ENCODE peak calls at places on chromosomes 11 and 22, in seven cellular contexts. B, W, N, X, T, Q and O are unnamed samples.
A peak's percentile ranks its signal among the peaks of the same experiment; 100 is the strongest.

GRCh38 chr11:21625982-21626381 is 566.9 kb upstream of the ANO5 start:
- DNase-seq in B (no peak), W (no peak), N (peak; percentile 28), X (no peak), T (peak; percentile 46), Q (no peak), O (no peak)

GRCh38 chr11:47766363-47767227 is 546 bp downstream of the FNBP4 start:
- DNase-seq in B (peak; percentile 91), W (peak; percentile 84), N (peak; percentile 72), X (peak; percentile 61), T (peak; percentile 62), Q (peak; percentile 92), O (peak; percentile 79)

GRCh38 chr22:42116848-42117424 is 13.7 kb downstream of the CYP2D6 start:
- DNase-seq in B (no peak), W (no peak), N (no peak), X (no peak), T (peak; percentile 60), Q (no peak), O (peak; percentile 25)

GRCh38 chr11:67376421-67376820 is 3.0 kb upstream of the CLCF1 start:
- DNase-seq in B (no peak), W (no peak), N (no peak), X (no peak), T (no peak), Q (no peak), O (no peak)

GRCh38 chr11:12245549-12245986 is 131.8 kb upstream of the PARVA start:
- DNase-seq in B (no peak), W (no peak), N (no peak), X (no peak), T (no peak), Q (no peak), O (no peak)

GRCh38 chr22:46013460-46014416 is 36.8 kb upstream of the WNT7B start:
- DNase-seq in B (peak; percentile 99), W (peak; percentile 82), N (peak; percentile 91), X (peak; percentile 92), T (peak; percentile 94), Q (peak; percentile 97), O (peak; percentile 97)

GRCh38 chr11:13595166-13595565 is 73.3 kb upstream of the FAR1 start:
- DNase-seq in B (no peak), W (no peak), N (no peak), X (no peak), T (no peak), Q (no peak), O (no peak)

GRCh38 chr11:72040497-72041363 is 39.6 kb downstream of the NUMA1 start:
- DNase-seq in B (peak; percentile 98), W (peak; percentile 87), N (peak; percentile 97), X (peak; percentile 97), T (peak; percentile 94), Q (peak; percentile 98), O (peak; percentile 92)

GRCh38 chr11:32723332-32723731 is 71.1 kb downstream of the CCDC73 start:
- DNase-seq in B (no peak), W (no peak), N (no peak), X (no peak), T (no peak), Q (no peak), O (no peak)

GRCh38 chr11:20253796-20254195 is 93.5 kb upstream of the DBX1 start:
- DNase-seq in B (no peak), W (no peak), N (no peak), X (no peak), T (no peak), Q (no peak), O (no peak)

GRCh38 chr11:8593935-8594909 is at the start of gene STK33:
- DNase-seq in B (peak; percentile 75), W (no peak), N (no peak), X (peak; percentile 59), T (peak; percentile 61), Q (no peak), O (peak; percentile 66)

GRCh38 chr11:75325713-75326438 is 25.6 kb downstream of the ARRB1 start:
- DNase-seq in B (peak; percentile 91), W (peak; percentile 34), N (peak; percentile 75), X (peak; percentile 70), T (no peak), Q (no peak), O (no peak)

GRCh38 chr11:70002433-70002832 is 75.7 kb upstream of the ANO1 start:
- DNase-seq in B (no peak), W (peak; percentile 32), N (no peak), X (no peak), T (no peak), Q (no peak), O (no peak)

GRCh38 chr11:67458266-67458665 is 3.1 kb downstream of the CABP4 start:
- DNase-seq in B (no peak), W (no peak), N (no peak), X (no peak), T (no peak), Q (no peak), O (no peak)

GRCh38 chr11:67463680-67464410 is 5.2 kb downstream of the TMEM134 start:
- DNase-seq in B (peak; percentile 94), W (no peak), N (peak; percentile 77), X (peak; percentile 45), T (peak; percentile 59), Q (no peak), O (peak; percentile 91)

GRCh38 chr11:67493548-67494370 is 10.9 kb downstream of the AIP start:
- DNase-seq in B (no peak), W (no peak), N (no peak), X (no peak), T (no peak), Q (no peak), O (no peak)

GRCh38 chr22:30922151-30922611 is 46.4 kb downstream of the MORC2 start:
- DNase-seq in B (peak; percentile 91), W (peak; percentile 86), N (no peak), X (peak; percentile 69), T (peak; percentile 60), Q (peak; percentile 89), O (peak; percentile 76)

GRCh38 chr22:37803195-37803635 is 4.5 kb upstream of the GCAT start:
- DNase-seq in B (no peak), W (no peak), N (no peak), X (no peak), T (no peak), Q (no peak), O (peak; percentile 66)

GRCh38 chr11:22467741-22468140 is 129.6 kb downstream of the SLC17A6 start:
- DNase-seq in B (no peak), W (no peak), N (no peak), X (no peak), T (no peak), Q (no peak), O (no peak)

GRCh38 chr11:61742391-61742790 is 10.0 kb upstream of the MYRF start:
- DNase-seq in B (no peak), W (no peak), N (peak; percentile 31), X (no peak), T (peak; percentile 47), Q (no peak), O (no peak)

GRCh38 chr22:48210812-48211211 is 1448.4 kb downstream of the TBC1D22A start:
- DNase-seq in B (no peak), W (no peak), N (no peak), X (no peak), T (peak; percentile 16), Q (peak; percentile 82), O (no peak)

GRCh38 chr11:34458566-34458965 is 19.8 kb downstream of the CAT start:
- DNase-seq in B (no peak), W (no peak), N (no peak), X (no peak), T (no peak), Q (no peak), O (no peak)

GRCh38 chr11:37459430-37459829 is 861.4 kb upstream of the RAG2 start:
- DNase-seq in B (no peak), W (no peak), N (no peak), X (no peak), T (no peak), Q (no peak), O (no peak)

GRCh38 chr11:118896472-118896913 is 12.8 kb downstream of the CXCR5 start:
- DNase-seq in B (peak; percentile 68), W (no peak), N (no peak), X (no peak), T (no peak), Q (no peak), O (no peak)
- H3K4me1 ChIP-seq in B (no peaks in the 10 kb centered on the region), W (peaks cover 72% of the 10 kb centered on the region), N (peaks cover 15% of the 10 kb centered on the region), X (no peaks in the 10 kb centered on the region), T (no peaks in the 10 kb centered on the region), Q (peaks cover 61% of the 10 kb centered on the region), O (no peaks in the 10 kb centered on the region)

DNA sequence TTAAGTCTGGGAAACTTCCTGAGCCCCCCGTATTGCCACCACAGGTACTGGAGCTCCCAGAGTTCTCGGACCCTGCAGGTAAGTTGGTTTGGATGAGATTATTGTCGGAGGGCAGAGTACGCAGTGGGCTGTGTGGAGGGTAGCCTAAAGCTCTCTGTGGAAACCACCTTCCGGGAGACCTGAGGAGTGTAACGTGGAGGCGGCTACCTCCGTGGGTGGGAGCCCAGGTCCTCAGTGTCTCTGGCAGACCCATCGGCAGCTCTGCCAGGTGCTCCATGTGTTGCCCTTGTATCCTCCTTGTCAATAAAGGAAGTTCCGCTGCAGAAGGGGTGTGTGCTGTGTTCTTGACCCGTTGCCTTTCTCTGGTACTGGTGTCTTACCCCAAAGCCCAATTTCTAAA is 61.4 kb downstream of the SYT13 start:
- DNase-seq in B (no peak), W (no peak), N (peak; percentile 12), X (no peak), T (no peak), Q (no peak), O (no peak)
- H3K4me1 ChIP-seq in B (no peaks in the 10 kb centered on the region), W (no peaks in the 10 kb centered on the region), N (no peaks in the 10 kb centered on the region), X (no peaks in the 10 kb centered on the region), T (no peaks in the 10 kb centered on the region), Q (no peaks in the 10 kb centered on the region), O (no peaks in the 10 kb centered on the region)

GRCh38 chr22:33871935-33872334 is 48.3 kb downstream of the LARGE1 start:
- DNase-seq in B (peak; percentile 83), W (no peak), N (no peak), X (no peak), T (no peak), Q (no peak), O (no peak)

GRCh38 chr22:33873186-33873585 is 47.1 kb downstream of the LARGE1 start:
- DNase-seq in B (no peak), W (no peak), N (no peak), X (peak; percentile 53), T (no peak), Q (no peak), O (peak; percentile 9)

GRCh38 chr22:33867118-33867863 is 53.0 kb downstream of the LARGE1 start:
- DNase-seq in B (no peak), W (no peak), N (no peak), X (no peak), T (no peak), Q (no peak), O (peak; percentile 93)

GRCh38 chr22:33866521-33866920 is 53.8 kb downstream of the LARGE1 start:
- DNase-seq in B (no peak), W (no peak), N (no peak), X (no peak), T (no peak), Q (no peak), O (no peak)

DNA sequence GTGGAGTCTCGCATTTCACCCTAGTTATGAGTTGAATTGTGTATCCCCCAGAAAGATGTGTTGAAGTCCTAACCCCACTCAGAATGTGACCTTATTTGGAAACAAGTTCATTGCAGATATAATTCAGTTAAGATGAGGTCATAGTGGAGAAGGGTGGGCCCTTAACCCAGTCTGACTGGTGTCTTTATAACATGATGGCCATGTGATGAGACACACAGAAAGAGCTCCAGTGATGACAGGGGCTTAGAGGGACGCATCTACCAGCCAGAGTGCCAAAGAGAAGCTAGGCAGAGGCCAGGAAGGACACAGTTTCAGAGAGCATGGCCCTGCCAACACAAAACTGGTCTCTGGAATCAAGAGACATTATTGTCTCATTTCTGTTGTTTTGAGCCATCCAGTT is 50.3 kb downstream of the LARGE1 start:
- DNase-seq in B (no peak), W (no peak), N (no peak), X (no peak), T (no peak), Q (no peak), O (no peak)
- H3K4me1 ChIP-seq in B (peaks cover 6% of the 10 kb centered on the region), W (no peaks in the 10 kb centered on the region), N (peaks cover 61% of the 10 kb centered on the region), X (peaks cover 100% of the 10 kb centered on the region), T (peaks cover 19% of the 10 kb centered on the region), Q (peaks cover 72% of the 10 kb centered on the region), O (peaks cover 2% of the 10 kb centered on the region)

GRCh38 chr11:789951-790350 is at the start of gene CEND1:
- DNase-seq in B (no peak), W (no peak), N (no peak), X (no peak), T (no peak), Q (no peak), O (no peak)
- H3K4me1 ChIP-seq in B (no peaks in the 10 kb centered on the region), W (peaks cover 13% of the 10 kb centered on the region), N (peaks cover 19% of the 10 kb centered on the region), X (peaks cover 13% of the 10 kb centered on the region), T (peaks cover 4% of the 10 kb centered on the region), Q (peaks cover 28% of the 10 kb centered on the region), O (no peaks in the 10 kb centered on the region)